ENCODE peak calls at places on chromosomes 6 and 20, in six cellular contexts. I, C, L, B, T and Y are unnamed samples.

GRCh38 chr6:63305278-63305677 is 14.5 kb downstream of the LGSN start:
- DNase-seq in B (no peak), C (no peak), I (no peak), L (no peak), T (no peak), Y (no peak)

GRCh38 chr20:64146301-64146935 is 17.8 kb upstream of the MYT1 start:
- DNase-seq in T (peak), I (no peak), C (no peak), L (no peak), B (peak), Y (no peak)

GRCh38 chr20:51195419-51195901 is 172.6 kb upstream of the KCNG1 start:
- DNase-seq in C (no peak), T (no peak), I (no peak), B (no peak), L (peak), Y (no peak)

GRCh38 chr6:152642578-152643375 is 5.6 kb upstream of the SYNE1 start:
- DNase-seq in C (peak), B (peak), T (no peak), I (peak), L (peak), Y (peak)

GRCh38 chr6:46691052-46691451 is 3.4 kb downstream of the TDRD6 start:
- DNase-seq in T (no peak), C (no peak), I (no peak), L (no peak), B (no peak), Y (no peak)

GRCh38 chr6:127100510-127101140 is 17.8 kb upstream of the RSPO3 start:
- DNase-seq in I (no peak), L (no peak), C (no peak), B (no peak), T (no peak), Y (no peak)

GRCh38 chr6:42937548-42938427 is 8.5 kb downstream of the CNPY3 start:
- DNase-seq in T (no peak), L (no peak), C (no peak), I (no peak), B (no peak), Y (no peak)

GRCh38 chr6:20870493-20870892 is 336.2 kb downstream of the CDKAL1 start:
- DNase-seq in I (no peak), C (no peak), T (no peak), L (no peak), B (no peak), Y (no peak)

GRCh38 chr6:57130784-57131183 is 40.8 kb downstream of the ZNF451 start:
- DNase-seq in C (no peak), I (no peak), T (no peak), L (no peak), B (no peak), Y (no peak)

GRCh38 chr6:23349521-23350147 is 776.4 kb upstream of the NRSN1 start:
- DNase-seq in B (no peak), T (no peak), C (no peak), L (peak), I (no peak), Y (no peak)

GRCh38 chr6:3449321-3449720 is 7.5 kb downstream of the SLC22A23 start:
- DNase-seq in L (no peak), I (no peak), T (no peak), C (no peak), B (no peak), Y (no peak)

GRCh38 chr6:467111-467510 is 75.6 kb downstream of the IRF4 start:
- DNase-seq in C (no peak), I (no peak), T (no peak), B (no peak), L (no peak), Y (no peak)

GRCh38 chr6:110526731-110527130 is 50.3 kb upstream of the SLC22A16 start:
- DNase-seq in I (no peak), B (no peak), L (no peak), T (no peak), C (no peak), Y (no peak)

GRCh38 chr20:58224097-58224496 is 4.4 kb downstream of the ANKRD60 start:
- DNase-seq in T (no peak), B (no peak), L (no peak), I (no peak), C (peak), Y (no peak)

GRCh38 chr6:144286503-144287393 is 1.6 kb downstream of the UTRN start:
- DNase-seq in C (peak), L (peak), T (no peak), B (peak), I (peak), Y (peak)

GRCh38 chr6:78492351-78493010 is 374.9 kb upstream of the IRAK1BP1 start:
- DNase-seq in T (no peak), I (no peak), L (peak), B (no peak), C (no peak), Y (no peak)

GRCh38 chr20:32831982-32832381 is 12.2 kb downstream of the MAPRE1 start:
- DNase-seq in C (no peak), I (no peak), L (no peak), B (no peak), T (no peak), Y (no peak)

GRCh38 chr20:43694763-43695162 is 27.8 kb downstream of the MYBL2 start:
- DNase-seq in C (no peak), B (no peak), I (no peak), T (no peak), L (no peak), Y (no peak)

DNA sequence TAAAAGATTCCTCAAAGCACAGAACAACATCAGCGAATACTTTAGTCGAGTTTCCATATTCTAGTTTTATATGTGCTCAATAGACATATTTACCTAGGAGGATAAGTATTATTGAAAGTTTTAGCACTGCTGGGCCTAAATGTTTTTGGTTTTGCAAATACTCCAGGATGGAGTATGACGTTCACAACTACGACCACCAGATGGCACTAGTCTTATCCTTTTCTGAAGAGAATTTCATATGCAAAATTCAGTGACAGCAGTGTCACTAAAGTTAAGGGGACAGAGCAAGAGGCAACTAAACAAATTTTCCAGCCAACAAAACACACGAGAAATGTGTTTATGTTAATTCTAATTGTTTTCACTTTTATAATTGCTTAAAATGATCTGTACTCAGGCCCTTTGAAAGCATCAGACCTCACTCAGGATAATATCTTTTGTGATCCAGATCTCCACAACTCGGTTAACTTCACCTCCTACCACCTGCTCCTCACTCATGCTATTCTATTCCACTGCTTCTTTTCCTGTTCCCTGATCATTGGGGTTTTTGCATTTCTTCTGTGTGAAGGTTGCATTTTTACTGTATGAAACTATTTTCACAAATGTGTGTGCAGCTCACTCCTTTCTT is 220.8 kb downstream of the TRDN start:
- DNase-seq in C (peak), B (peak), I (peak), T (no peak), L (peak), Y (peak)
- TF ChIP-seq CTCF in C (peak), B (peak), I (peak), T (peak), L (peak), Y (peak)

GRCh38 chr6:118263929-118264486 is 284.1 kb upstream of the PLN start:
- DNase-seq in B (peak), L (peak), T (no peak), I (peak), C (peak), Y (no peak)
- TF ChIP-seq CTCF in B (no peak), L (peak), T (peak), I (peak), C (no peak), Y (peak)

DNA sequence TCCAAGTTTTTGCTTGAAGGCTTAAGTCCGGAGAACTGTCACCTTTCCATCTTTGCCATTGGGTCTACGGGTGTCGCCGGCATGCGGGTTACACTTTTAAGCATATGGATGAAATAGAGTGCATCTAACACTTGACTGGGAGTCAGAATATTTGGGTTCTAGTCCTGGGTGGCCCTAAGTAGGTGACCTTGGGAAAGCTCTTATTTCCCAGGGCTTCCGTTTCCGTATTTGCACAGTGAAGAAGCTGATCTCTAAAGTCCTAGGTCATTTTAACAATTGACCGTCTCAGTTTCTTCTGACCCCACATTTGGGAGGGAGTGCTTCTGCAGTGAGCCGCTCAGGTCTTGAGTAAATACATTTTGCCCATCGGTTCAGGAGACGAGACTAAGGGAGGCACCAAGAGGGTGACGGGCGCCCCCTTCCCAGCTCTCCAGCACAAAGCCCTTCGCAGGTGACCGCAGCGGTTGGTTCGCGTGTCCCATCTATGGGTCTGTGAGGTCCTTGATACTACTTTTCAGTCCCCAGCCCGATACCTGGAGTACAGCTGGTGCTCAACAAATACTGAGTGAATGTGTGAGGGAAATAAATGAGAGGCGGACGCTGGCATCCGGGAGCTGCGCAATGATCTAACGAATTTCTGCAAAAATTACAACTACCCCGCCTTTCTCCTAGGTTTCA is 580 bp upstream of the BLTP3A start:
- DNase-seq in L (no peak), C (peak), I (peak), B (peak), T (no peak), Y (peak)
- TF ChIP-seq CTCF in L (peak), C (no peak), I (peak), B (no peak), T (peak), Y (peak)

GRCh38 chr6:84762941-84763396 is 1.4 kb downstream of the TBX18 start:
- DNase-seq in I (no peak), T (no peak), B (peak), C (no peak), L (no peak), Y (no peak)
- TF ChIP-seq CTCF in I (no peak), T (no peak), B (no peak), C (no peak), L (no peak), Y (no peak)

GRCh38 chr20:41177636-41178035 is 40.3 kb downstream of the PLCG1 start:
- DNase-seq in C (no peak), T (no peak), L (peak), I (no peak), B (no peak), Y (no peak)
- TF ChIP-seq CTCF in C (no peak), T (no peak), L (no peak), I (no peak), B (no peak), Y (no peak)

GRCh38 chr6:44409207-44409796 is 21.8 kb downstream of the CDC5L start:
- DNase-seq in T (no peak), B (no peak), C (no peak), I (no peak), L (no peak), Y (no peak)
- TF ChIP-seq CTCF in T (no peak), B (no peak), C (no peak), I (no peak), L (no peak), Y (no peak)

GRCh38 chr6:34074064-34074739 is 71.7 kb downstream of the GRM4 start:
- DNase-seq in L (no peak), B (no peak), T (no peak), C (no peak), I (no peak), Y (no peak)
- TF ChIP-seq CTCF in L (peak), B (no peak), T (peak), C (no peak), I (peak), Y (no peak)

GRCh38 chr20:46022411-46023147 is 6.4 kb upstream of the SLC12A5 start:
- DNase-seq in L (no peak), I (peak), T (no peak), B (peak), C (peak), Y (peak)

GRCh38 chr20:46023999-46024398 is 5.0 kb upstream of the SLC12A5 start:
- DNase-seq in C (no peak), B (no peak), T (no peak), I (no peak), L (no peak), Y (no peak)

GRCh38 chr20:46020515-46020914 is 8.5 kb upstream of the SLC12A5 start:
- DNase-seq in L (no peak), C (no peak), I (no peak), B (no peak), T (no peak), Y (no peak)

GRCh38 chr20:46023148-46023484 is 5.9 kb upstream of the SLC12A5 start:
- DNase-seq in B (no peak), L (no peak), T (no peak), I (no peak), C (no peak), Y (no peak)

DNA sequence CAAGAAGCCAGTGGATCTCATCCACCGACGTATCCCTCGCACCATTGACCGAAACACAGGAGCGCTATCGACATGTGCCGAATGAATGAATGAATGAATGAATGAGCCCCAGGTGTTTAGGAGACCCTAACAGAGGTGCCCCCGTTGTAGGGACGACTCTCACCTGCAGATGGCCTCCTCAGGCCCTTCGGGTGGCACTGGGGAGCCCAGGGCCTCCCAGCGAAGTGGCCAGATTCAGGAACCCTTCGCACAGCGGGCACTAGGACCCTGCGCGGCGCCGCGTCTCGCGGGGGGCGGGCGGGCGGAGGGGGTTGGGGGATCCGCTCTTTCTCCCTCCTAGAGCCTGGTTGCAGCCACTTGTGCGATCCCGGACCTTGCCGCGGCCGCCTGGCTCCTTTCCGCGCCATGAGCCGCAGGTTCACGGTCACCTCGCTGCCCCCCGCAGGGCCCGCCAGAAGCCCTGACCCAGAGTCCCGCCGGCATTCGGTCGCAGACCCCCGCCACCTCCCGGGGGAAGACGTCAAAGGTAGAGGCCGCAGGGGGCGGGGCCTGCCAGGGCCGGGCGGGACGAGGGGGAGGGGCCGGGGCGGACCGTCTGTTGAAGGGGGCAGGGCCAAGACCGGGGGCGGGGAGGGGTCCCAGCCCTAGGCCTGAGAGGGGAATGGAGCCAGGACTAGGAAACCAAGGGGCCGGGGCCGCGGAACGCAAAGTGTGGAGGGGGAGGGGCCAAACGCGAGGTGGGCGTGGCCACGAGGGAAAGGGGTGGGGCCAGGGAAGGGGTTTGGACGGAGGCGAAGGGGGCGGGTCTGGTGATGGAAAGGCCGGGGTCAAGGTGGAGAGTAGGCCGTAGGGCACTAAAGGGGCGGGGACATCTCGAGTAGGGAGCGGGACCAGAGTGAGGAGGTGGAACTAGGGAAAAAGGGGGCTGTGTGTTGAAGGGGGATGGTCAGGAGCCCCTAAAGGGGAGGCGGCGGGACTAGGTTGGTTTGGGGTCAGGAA is 7.4 kb upstream of the SLC12A5 start:
- DNase-seq in I (peak), L (no peak), B (peak), C (peak), T (peak), Y (peak)
- TF ChIP-seq CTCF in I (peak), L (no peak), B (peak), C (peak), T (no peak), Y (no peak)

GRCh38 chr20:56187791-56188190 is 60.7 kb upstream of the MC3R start:
- DNase-seq in C (no peak), B (no peak), I (peak), L (no peak), T (no peak), Y (no peak)
- TF ChIP-seq CTCF in C (no peak), B (no peak), I (peak), L (peak), T (peak), Y (no peak)

DNA sequence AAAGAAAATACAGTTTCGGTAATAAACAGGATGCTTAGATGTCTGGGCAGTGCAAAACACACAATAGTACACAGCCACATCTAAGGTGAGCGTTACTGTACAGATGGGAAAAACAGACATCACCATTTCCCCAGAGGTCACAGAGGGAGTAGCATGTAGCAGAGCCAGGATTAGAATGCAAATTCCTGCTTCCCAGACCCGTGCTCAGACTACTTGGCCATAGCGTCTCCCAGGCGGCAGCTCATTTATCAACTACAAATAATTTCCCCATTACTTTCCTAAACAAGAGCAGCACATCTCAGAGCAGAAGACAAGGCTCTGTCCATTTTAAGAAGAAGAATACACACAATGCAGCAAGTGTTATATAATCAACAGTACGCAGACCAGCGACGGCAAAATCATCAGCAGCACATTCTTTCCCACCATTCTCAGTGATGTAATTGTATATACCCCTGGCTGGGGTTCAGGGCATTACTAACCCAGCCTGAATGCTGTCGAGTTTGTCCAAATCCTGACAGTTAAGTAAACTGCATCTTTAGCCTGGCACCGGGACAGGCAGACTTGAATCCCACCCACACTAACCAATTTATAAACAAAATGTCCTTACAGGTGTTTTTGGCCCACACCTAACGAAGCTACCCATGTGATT is 61.9 kb downstream of the CNKSR3 start:
- DNase-seq in C (no peak), B (no peak), T (peak), L (peak), I (no peak), Y (no peak)
- TF ChIP-seq CTCF in C (no peak), B (peak), T (no peak), L (peak), I (no peak), Y (no peak)